ENCODE peak calls at places on chromosomes 13 and 19, in ten cellular contexts. R, B, V, J, C, Z, X, U, L and Q are unnamed samples.

GRCh38 chr19:18668744-18669523 is 14.5 kb upstream of the CRTC1 start:
- DNase-seq in R (no peak), B (no peak), V (no peak), J (no peak), C (no peak), Z (no peak), X (no peak), U (no peak), L (no peak), Q (no peak)

GRCh38 chr19:8578642-8579265 is 1.5 kb upstream of the MYO1F start:
- DNase-seq in R (peak), B (peak), V (peak), J (peak), C (peak), Z (peak), X (peak), U (peak), L (peak), Q (peak)

GRCh38 chr13:36879218-36879938 is 40.7 kb downstream of the SMAD9 start:
- DNase-seq in R (no peak), B (no peak), V (no peak), J (no peak), C (no peak), Z (no peak), X (no peak), U (no peak), L (no peak), Q (no peak)

GRCh38 chr19:368624-369020 is 24.0 kb upstream of the MIER2 start:
- DNase-seq in R (peak), B (no peak), V (no peak), J (no peak), C (no peak), Z (no peak), X (no peak), U (peak), L (no peak), Q (no peak)

GRCh38 chr13:38590796-38591507 is 95.9 kb upstream of the FREM2 start:
- DNase-seq in R (no peak), B (no peak), V (peak), J (no peak), C (no peak), Z (no peak), X (no peak), U (no peak), L (no peak), Q (no peak)

GRCh38 chr13:39892731-39893293 is 237.3 kb downstream of the COG6 start:
- DNase-seq in R (no peak), B (no peak), V (no peak), J (peak), C (no peak), Z (peak), X (no peak), U (no peak), L (no peak), Q (no peak)

GRCh38 chr19:42443944-42444398 is 1.2 kb upstream of the CXCL17 start:
- DNase-seq in R (no peak), B (no peak), V (no peak), J (no peak), C (no peak), Z (no peak), X (no peak), U (no peak), L (no peak), Q (no peak)

GRCh38 chr13:48108106-48108505 is 13.2 kb upstream of the MED4 start:
- DNase-seq in R (no peak), B (no peak), V (no peak), J (no peak), C (no peak), Z (no peak), X (no peak), U (no peak), L (no peak), Q (no peak)

GRCh38 chr19:20247016-20247683 is 80.1 kb downstream of the ZNF486 start:
- DNase-seq in R (peak), B (no peak), V (peak), J (peak), C (no peak), Z (peak), X (peak), U (no peak), L (peak), Q (no peak)

GRCh38 chr13:109785892-109786450 is 412 bp downstream of the IRS2 start:
- DNase-seq in R (peak), B (no peak), V (peak), J (no peak), C (no peak), Z (no peak), X (peak), U (no peak), L (no peak), Q (no peak)

GRCh38 chr19:47608908-47609879 is at the start of gene BICRA:
- DNase-seq in R (peak), B (peak), V (peak), J (peak), C (peak), Z (peak), X (peak), U (peak), L (peak), Q (no peak)